ENCODE peak calls at places on chromosome 11, in six cellular contexts. M is NB4, E is A549, P is WTC11, H is SK-N-SH, G is K562. R is an unnamed sample.

GRCh38 chr11:114821626-114822025 is 143.3 kb downstream of the NXPE2 start:
- DNase-seq in P (peak), G (peak), M (peak), H (no peak), E (no peak), R (no peak)

GRCh38 chr11:67230406-67230805 is 35.9 kb upstream of the GRK2 start:
- DNase-seq in E (no peak), H (no peak), G (no peak), P (no peak), M (peak), R (no peak)

GRCh38 chr11:76824980-76825725 is 35.6 kb upstream of the ACER3 start:
- DNase-seq in E (no peak), H (no peak), M (no peak), G (no peak), P (no peak), R (no peak)

GRCh38 chr11:26187639-26188038 is 144.3 kb upstream of the ANO3 start:
- DNase-seq in G (no peak), H (no peak), E (peak), P (no peak), M (peak), R (no peak)

GRCh38 chr11:64711944-64712306 is 11.1 kb downstream of the NRXN2 start:
- DNase-seq in M (no peak), G (peak), H (no peak), E (no peak), P (peak), R (no peak)

GRCh38 chr11:86230196-86230813 is 14.2 kb upstream of the EED start:
- DNase-seq in M (no peak), H (no peak), P (no peak), G (no peak), E (no peak), R (no peak)

GRCh38 chr11:108218455-108218854 is 4.0 kb downstream of the NPAT start:
- DNase-seq in E (no peak), H (no peak), P (no peak), M (no peak), G (no peak), R (no peak)

GRCh38 chr11:11978792-11979486 is 29.5 kb downstream of the DKK3 start:
- DNase-seq in H (peak), M (no peak), P (no peak), E (no peak), G (no peak), R (no peak)

GRCh38 chr11:77147668-77148321 is 19.7 kb downstream of the MYO7A start:
- DNase-seq in M (peak), G (peak), E (no peak), H (no peak), P (peak), R (no peak)

GRCh38 chr11:133072366-133072765 is 459.9 kb downstream of the OPCML start:
- DNase-seq in G (no peak), M (no peak), P (no peak), H (no peak), E (no peak), R (no peak)

GRCh38 chr11:2725367-2726300 is 25.8 kb upstream of the KCNQ1OT1 start:
- DNase-seq in P (no peak), M (no peak), H (no peak), E (no peak), G (peak), R (no peak)

GRCh38 chr11:33449798-33450197 is 192.6 kb downstream of the HIPK3 start:
- DNase-seq in G (no peak), M (no peak), P (no peak), E (peak), H (no peak), R (no peak)

GRCh38 chr11:66950113-66950535 is 8.1 kb downstream of the PC start:
- DNase-seq in M (peak), H (no peak), P (peak), E (peak), G (peak), R (no peak)

GRCh38 chr11:95459268-95460040 is 228.5 kb upstream of the SESN3 start:
- DNase-seq in P (no peak), G (no peak), M (no peak), H (peak), E (no peak), R (no peak)

GRCh38 chr11:134995746-134996145 is 583.7 kb upstream of the B3GAT1 start:
- DNase-seq in M (no peak), P (no peak), G (no peak), H (no peak), E (no peak), R (no peak)

GRCh38 chr11:78359921-78360320 is 57.7 kb downstream of the GAB2 start:
- DNase-seq in E (no peak), H (no peak), M (no peak), P (no peak), G (no peak), R (no peak)

GRCh38 chr11:57901756-57902155 is 121.9 kb upstream of the OR9Q1 start:
- DNase-seq in E (no peak), H (no peak), P (no peak), M (no peak), G (peak), R (no peak)

GRCh38 chr11:1310315-1310687 is 869 bp upstream of the TOLLIP start:
- DNase-seq in P (no peak), M (peak), G (no peak), H (no peak), E (no peak), R (no peak)

GRCh38 chr11:1309498-1310314 is at the start of gene TOLLIP:
- DNase-seq in H (peak), P (peak), M (peak), E (peak), G (peak), R (peak)

GRCh38 chr11:1307998-1308744 is 1.3 kb downstream of the TOLLIP start:
- DNase-seq in G (no peak), H (peak), P (no peak), E (no peak), M (no peak), R (no peak)

GRCh38 chr11:1307163-1307870 is 2.1 kb downstream of the TOLLIP start:
- DNase-seq in M (peak), P (no peak), H (no peak), G (no peak), E (no peak), R (no peak)

DNA sequence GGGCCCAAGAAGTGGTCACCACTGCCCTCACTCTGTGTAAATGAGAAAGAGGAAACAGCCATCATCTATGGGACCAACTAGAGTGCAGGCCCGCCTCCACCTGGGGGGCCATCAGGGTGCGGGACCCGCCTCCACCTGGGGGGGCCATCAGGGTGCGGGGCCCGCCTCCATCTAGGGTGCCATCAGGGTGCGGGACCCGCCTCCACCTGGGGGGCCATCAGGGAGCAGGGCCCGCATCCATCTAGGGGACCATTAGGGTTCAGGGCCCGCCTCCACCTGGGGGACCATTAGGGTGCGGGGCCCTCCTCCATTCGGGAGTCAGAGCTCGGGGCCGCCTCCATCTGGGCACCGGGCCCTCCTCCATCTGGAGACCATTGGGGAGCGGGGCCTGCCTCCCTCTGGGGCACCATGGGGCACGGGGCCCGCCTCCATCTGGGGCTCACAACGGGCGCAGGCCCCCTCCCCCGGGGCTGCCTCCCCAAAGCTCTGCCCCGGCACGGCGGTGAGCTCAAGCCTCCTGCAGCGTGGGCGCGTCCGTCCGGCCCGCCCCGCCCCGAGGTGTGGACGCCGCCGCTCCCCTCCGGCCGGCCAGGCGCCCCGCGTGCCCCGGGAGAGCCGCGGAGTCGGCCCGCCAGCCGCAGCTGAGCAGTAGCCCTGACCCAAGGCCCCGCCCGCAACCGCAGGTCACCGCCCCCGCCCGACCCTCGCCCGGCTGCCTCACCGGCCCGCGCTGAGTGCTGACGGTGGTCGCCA is 511 bp downstream of the TOLLIP start:
- DNase-seq in P (no peak), M (no peak), H (no peak), G (peak), E (no peak), R (no peak)
- TF ChIP-seq MAX in P (no peak), M (no peak), H (no peak), G (no peak), E (no peak), R (no peak)

GRCh38 chr11:128297805-128298204 is 289.6 kb downstream of the ETS1 start:
- DNase-seq in P (no peak), E (no peak), H (no peak), G (no peak), M (no peak), R (no peak)

GRCh38 chr11:128298271-128298670 is 289.1 kb downstream of the ETS1 start:
- DNase-seq in E (no peak), M (no peak), H (no peak), G (no peak), P (no peak), R (no peak)

GRCh38 chr11:128300785-128301184 is 286.6 kb downstream of the ETS1 start:
- DNase-seq in P (no peak), H (no peak), M (no peak), G (no peak), E (no peak), R (no peak)

GRCh38 chr11:128297111-128297651 is 290.2 kb downstream of the ETS1 start:
- DNase-seq in G (no peak), M (no peak), E (no peak), P (no peak), H (no peak), R (no peak)

DNA sequence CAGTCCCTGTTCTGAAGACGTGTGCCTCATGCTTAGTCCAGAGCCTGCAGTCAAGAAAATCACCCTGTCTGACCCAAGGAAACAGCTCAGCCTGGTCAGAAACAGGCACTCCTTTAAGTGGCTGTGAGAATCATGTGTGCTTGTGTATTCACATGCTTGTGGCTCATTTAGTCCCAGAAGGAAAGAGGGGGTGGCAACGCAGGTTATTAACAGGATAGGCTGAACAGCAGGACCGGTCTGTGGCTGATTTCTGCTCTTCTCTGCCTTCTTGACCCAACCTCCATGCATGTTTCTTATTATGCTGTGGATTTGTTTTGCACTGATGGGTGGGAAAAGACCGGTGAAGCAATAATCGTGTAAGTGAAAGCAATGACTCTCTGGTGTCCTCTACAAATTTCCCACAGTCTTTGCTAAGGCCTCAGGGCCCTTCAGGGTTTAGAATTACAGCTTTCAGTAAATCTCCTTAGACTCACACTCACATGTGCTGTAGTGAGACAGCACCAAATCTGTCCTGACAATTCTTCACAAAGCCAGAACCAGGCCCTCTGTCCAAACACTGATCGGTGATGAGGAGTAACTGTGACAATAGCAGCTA is 288.1 kb downstream of the ETS1 start:
- DNase-seq in E (no peak), M (no peak), H (no peak), P (no peak), G (no peak), R (peak)
- TF ChIP-seq MAX in E (no peak), M (no peak), H (no peak), P (no peak), G (no peak), R (peak)

GRCh38 chr11:68892576-68892975 is 11.1 kb downstream of the MRPL21 start:
- DNase-seq in M (no peak), H (no peak), E (no peak), P (no peak), G (no peak), R (no peak)

GRCh38 chr11:68890490-68891231 is 13.0 kb downstream of the MRPL21 start:
- DNase-seq in G (no peak), H (peak), P (no peak), E (no peak), M (no peak), R (no peak)

GRCh38 chr11:68891356-68891948 is 12.2 kb downstream of the MRPL21 start:
- DNase-seq in H (no peak), G (no peak), M (no peak), P (no peak), E (no peak), R (no peak)

GRCh38 chr11:68893282-68893681 is 10.3 kb downstream of the MRPL21 start:
- DNase-seq in E (no peak), M (no peak), G (no peak), P (no peak), H (no peak), R (no peak)

GRCh38 chr11:68889948-68890446 is 13.6 kb downstream of the MRPL21 start:
- DNase-seq in H (peak), M (peak), G (peak), E (peak), P (peak), R (no peak)
- TF ChIP-seq MAX in H (no peak), M (no peak), G (no peak), E (no peak), P (no peak), R (no peak)

GRCh38 chr11:72233773-72234513 is 9.4 kb downstream of the INPPL1 start:
- DNase-seq in H (no peak), M (no peak), G (no peak), E (no peak), P (no peak), R (no peak)
- TF ChIP-seq MAX in H (no peak), M (no peak), G (no peak), E (no peak), P (no peak), R (no peak)

GRCh38 chr11:111764621-111765020 is 1.6 kb downstream of the PPP2R1B start:
- DNase-seq in M (no peak), G (no peak), P (no peak), H (no peak), E (no peak), R (no peak)
- TF ChIP-seq MAX in M (no peak), G (no peak), P (no peak), H (no peak), E (no peak), R (no peak)

R was measured in GM12878.